ENCODE peak calls at places on chromosomes 5 and 9, in eight cellular contexts. Z is SW 1271; S is endothelial cell of umbilical vein; A is activated T-cell treated with anti-CD3 and anti-CD28 coated beads for 1 hour; I is C1 segment of cervical spinal cord; B is naive thymus-derived CD4-positive, alpha-beta T cell; N is left ventricle myocardium inferior; P is stimulated activated CD4-positive, alpha-beta T cell treated with anti-CD3 and anti-CD28 coated beads, Interleukin-12 subunit alpha, Interleukin-12 subunit beta, amount 100 ng/mL, for 4 hours. X is an unnamed sample.

GRCh38 chr9:13823021-13823420 is 490.9 kb downstream of the NFIB start:
- DNase-seq in A (no peak), I (no peak), B (no peak), N (no peak), P (no peak), S (no peak), Z (no peak), X (no peak)

GRCh38 chr9:113935677-113936380 is 59.7 kb downstream of the ZNF618 start:
- DNase-seq in P (no peak), B (no peak), S (no peak), N (no peak), Z (no peak), A (no peak), I (no peak), X (no peak)

GRCh38 chr5:77398896-77399295 is 93.2 kb downstream of the WDR41 start:
- DNase-seq in B (no peak), A (no peak), N (no peak), P (no peak), I (no peak), S (no peak), Z (no peak), X (no peak)

GRCh38 chr5:10658265-10658664 is 94.4 kb downstream of the ANKRD33B start:
- DNase-seq in A (no peak), P (no peak), B (no peak), S (no peak), N (no peak), Z (no peak), I (no peak), X (no peak)

GRCh38 chr5:153429734-153430133 is 60.7 kb upstream of the GRIA1 start:
- DNase-seq in N (no peak), S (no peak), Z (no peak), A (no peak), B (no peak), I (no peak), P (no peak), X (no peak)

GRCh38 chr5:38535281-38535750 is 21.1 kb downstream of the LIFR start:
- DNase-seq in S (no peak), B (no peak), Z (no peak), I (no peak), N (no peak), A (no peak), P (no peak), X (no peak)

GRCh38 chr5:54601832-54602231 is 84.3 kb downstream of the SNX18 start:
- DNase-seq in A (no peak), N (no peak), B (no peak), I (no peak), Z (no peak), P (no peak), S (no peak), X (no peak)

GRCh38 chr9:88433583-88434240 is 45.5 kb downstream of the SPIN1 start:
- DNase-seq in B (no peak), I (no peak), N (no peak), S (no peak), A (no peak), Z (no peak), P (no peak), X (no peak)

GRCh38 chr9:134165357-134166315 is 1.3 kb upstream of the RNU6ATAC start:
- DNase-seq in P (peak; percentile 41), A (peak; percentile 19), I (no peak), S (peak; percentile 48), N (no peak), Z (no peak), B (peak; percentile 46), X (no peak)

GRCh38 chr5:73336366-73336765 is 112.2 kb downstream of the FOXD1 start:
- DNase-seq in N (no peak), P (no peak), B (no peak), Z (no peak), I (no peak), A (no peak), S (no peak), X (no peak)

GRCh38 chr5:125176005-125176390 is 429.6 kb upstream of the ZNF608 start:
- DNase-seq in N (no peak), I (no peak), B (no peak), Z (no peak), P (no peak), A (no peak), S (no peak), X (peak; percentile 1)

GRCh38 chr5:1264211-1264610 is 30.7 kb downstream of the TERT start:
- DNase-seq in P (no peak), I (no peak), A (no peak), B (no peak), Z (no peak), S (no peak), N (no peak), X (no peak)

GRCh38 chr9:93682155-93682968 is 106.0 kb downstream of the PHF2 start:
- DNase-seq in Z (peak; percentile 40), S (peak; percentile 55), N (peak; percentile 60), B (peak; percentile 50), I (no peak), P (peak; percentile 64), A (peak; percentile 49), X (peak; percentile 44)

GRCh38 chr9:97411440-97411788 is 482 bp upstream of the TDRD7 start:
- DNase-seq in P (no peak), I (no peak), S (no peak), Z (no peak), B (no peak), N (no peak), A (no peak), X (no peak)

GRCh38 chr9:124209774-124210173 is 48.0 kb upstream of the NEK6 start:
- DNase-seq in P (no peak), N (no peak), B (no peak), S (no peak), Z (no peak), I (no peak), A (no peak), X (no peak)

GRCh38 chr5:147685991-147686390 is 96.5 kb downstream of the JAKMIP2 start:
- DNase-seq in B (no peak), Z (no peak), S (no peak), N (no peak), I (no peak), P (no peak), A (no peak), X (peak; percentile 81)

GRCh38 chr9:91047993-91048607 is 246.5 kb downstream of the SYK start:
- DNase-seq in N (no peak), A (no peak), Z (no peak), P (no peak), I (no peak), B (no peak), S (peak; percentile 83), X (no peak)

GRCh38 chr5:101878190-101878589 is 417.9 kb downstream of the SLCO4C1 start:
- DNase-seq in B (no peak), S (no peak), Z (no peak), N (no peak), A (no peak), P (no peak), I (no peak), X (no peak)

GRCh38 chr5:96605144-96605543 is 57.0 kb upstream of the CAST start:
- DNase-seq in B (no peak), Z (no peak), N (no peak), S (no peak), P (no peak), I (no peak), A (no peak), X (no peak)

GRCh38 chr5:79962580-79963222 is 28.4 kb downstream of the MTX3 start:
- DNase-seq in B (no peak), S (no peak), A (no peak), Z (no peak), P (no peak), I (no peak), N (no peak), X (no peak)

GRCh38 chr5:144395704-144396103 is 225.0 kb downstream of the KCTD16 start:
- DNase-seq in N (no peak), Z (no peak), P (no peak), B (no peak), A (no peak), S (no peak), I (no peak), X (no peak)

GRCh38 chr5:56951131-56951945 is 585 bp downstream of the MIER3 start:
- DNase-seq in A (peak; percentile 6), Z (no peak), B (peak; percentile 26), I (peak; percentile 54), S (peak; percentile 37), N (peak; percentile 20), P (peak; percentile 25), X (peak; percentile 9)